ENCODE peak calls at places on chromosomes 13 and 19, in nine cellular contexts. One of them, this sample, is unnamed.

GRCh38 chr19:7456964-7457541 is 31.8 kb downstream of the PEX11G start:
- DNase-seq in stomach: no peak
- DNase-seq in GM12878: no peak
- DNase-seq in A549: no peak
- DNase-seq in transverse colon: no peak
- DNase-seq in HepG2: no peak
- DNase-seq in upper lobe of left lung: no peak
- DNase-seq in suprapubic skin: no peak
- DNase-seq in sigmoid colon: no peak
- DNase-seq in this sample: no peak

GRCh38 chr13:91878491-91878890 is 480.1 kb downstream of the GPC5 start:
- DNase-seq in stomach: no peak
- DNase-seq in GM12878: no peak
- DNase-seq in A549: no peak
- DNase-seq in transverse colon: no peak
- DNase-seq in HepG2: no peak
- DNase-seq in upper lobe of left lung: no peak
- DNase-seq in suprapubic skin: no peak
- DNase-seq in sigmoid colon: no peak
- DNase-seq in this sample: no peak

GRCh38 chr13:34577051-34577450 is 365.0 kb upstream of the NBEA start:
- DNase-seq in stomach: no peak
- DNase-seq in GM12878: no peak
- DNase-seq in A549: no peak
- DNase-seq in transverse colon: no peak
- DNase-seq in HepG2: no peak
- DNase-seq in upper lobe of left lung: no peak
- DNase-seq in suprapubic skin: no peak
- DNase-seq in sigmoid colon: no peak
- DNase-seq in this sample: no peak

GRCh38 chr19:55809381-55810058 is 22.3 kb downstream of the NLRP11 start:
- DNase-seq in stomach: peak; percentile 74
- DNase-seq in GM12878: no peak
- DNase-seq in A549: peak; percentile 48
- DNase-seq in transverse colon: peak; percentile 71
- DNase-seq in HepG2: peak; percentile 65
- DNase-seq in upper lobe of left lung: peak; percentile 36
- DNase-seq in suprapubic skin: no peak
- DNase-seq in sigmoid colon: peak; percentile 66
- DNase-seq in this sample: peak; percentile 7

GRCh38 chr19:49064029-49064629 is 489 bp downstream of the NTF4 start:
- DNase-seq in stomach: no peak
- DNase-seq in GM12878: no peak
- DNase-seq in A549: no peak
- DNase-seq in transverse colon: no peak
- DNase-seq in HepG2: no peak
- DNase-seq in upper lobe of left lung: peak; percentile 57
- DNase-seq in suprapubic skin: no peak
- DNase-seq in sigmoid colon: no peak
- DNase-seq in this sample: no peak

GRCh38 chr13:70613295-70613694 is 505.0 kb upstream of the KLHL1 start:
- DNase-seq in stomach: no peak
- DNase-seq in GM12878: no peak
- DNase-seq in A549: no peak
- DNase-seq in transverse colon: no peak
- DNase-seq in HepG2: no peak
- DNase-seq in upper lobe of left lung: no peak
- DNase-seq in suprapubic skin: no peak
- DNase-seq in sigmoid colon: no peak
- DNase-seq in this sample: no peak

GRCh38 chr19:2616741-2617392 is 85.6 kb downstream of the GNG7 start:
- DNase-seq in stomach: peak; percentile 66
- DNase-seq in GM12878: no peak
- DNase-seq in A549: no peak
- DNase-seq in transverse colon: peak; percentile 50
- DNase-seq in HepG2: peak; percentile 35
- DNase-seq in upper lobe of left lung: peak; percentile 93
- DNase-seq in suprapubic skin: no peak
- DNase-seq in sigmoid colon: peak; percentile 77
- DNase-seq in this sample: no peak

GRCh38 chr13:74204606-74205312 is 70.6 kb upstream of the KLF12 start:
- DNase-seq in stomach: no peak
- DNase-seq in GM12878: no peak
- DNase-seq in A549: no peak
- DNase-seq in transverse colon: no peak
- DNase-seq in HepG2: no peak
- DNase-seq in upper lobe of left lung: no peak
- DNase-seq in suprapubic skin: no peak
- DNase-seq in sigmoid colon: no peak
- DNase-seq in this sample: no peak

GRCh38 chr13:39365879-39366278 is 237.1 kb downstream of the LHFPL6 start:
- DNase-seq in stomach: no peak
- DNase-seq in GM12878: no peak
- DNase-seq in A549: no peak
- DNase-seq in transverse colon: no peak
- DNase-seq in HepG2: no peak
- DNase-seq in upper lobe of left lung: no peak
- DNase-seq in suprapubic skin: no peak
- DNase-seq in sigmoid colon: no peak
- DNase-seq in this sample: no peak

GRCh38 chr13:65600702-65601101 is 1629.4 kb downstream of the PCDH9 start:
- DNase-seq in stomach: no peak
- DNase-seq in GM12878: no peak
- DNase-seq in A549: no peak
- DNase-seq in transverse colon: no peak
- DNase-seq in HepG2: no peak
- DNase-seq in upper lobe of left lung: no peak
- DNase-seq in suprapubic skin: no peak
- DNase-seq in sigmoid colon: no peak
- DNase-seq in this sample: no peak

GRCh38 chr13:30698023-30698422 is 37.3 kb upstream of the ALOX5AP start:
- DNase-seq in stomach: no peak
- DNase-seq in GM12878: no peak
- DNase-seq in A549: no peak
- DNase-seq in transverse colon: no peak
- DNase-seq in HepG2: no peak
- DNase-seq in upper lobe of left lung: no peak
- DNase-seq in suprapubic skin: no peak
- DNase-seq in sigmoid colon: no peak
- DNase-seq in this sample: no peak

GRCh38 chr19:41753159-41753558 is 2.2 kb upstream of the CEACAM6 start:
- DNase-seq in stomach: peak; percentile 78
- DNase-seq in GM12878: no peak
- DNase-seq in A549: peak; percentile 74
- DNase-seq in transverse colon: peak; percentile 83
- DNase-seq in HepG2: peak; percentile 6
- DNase-seq in upper lobe of left lung: peak; percentile 83
- DNase-seq in suprapubic skin: no peak
- DNase-seq in sigmoid colon: no peak
- DNase-seq in this sample: peak; percentile 7

GRCh38 chr13:51467730-51468129 is 14.9 kb upstream of the INTS6 start:
- DNase-seq in stomach: no peak
- DNase-seq in GM12878: no peak
- DNase-seq in A549: no peak
- DNase-seq in transverse colon: no peak
- DNase-seq in HepG2: no peak
- DNase-seq in upper lobe of left lung: no peak
- DNase-seq in suprapubic skin: no peak
- DNase-seq in sigmoid colon: no peak
- DNase-seq in this sample: no peak

DNA sequence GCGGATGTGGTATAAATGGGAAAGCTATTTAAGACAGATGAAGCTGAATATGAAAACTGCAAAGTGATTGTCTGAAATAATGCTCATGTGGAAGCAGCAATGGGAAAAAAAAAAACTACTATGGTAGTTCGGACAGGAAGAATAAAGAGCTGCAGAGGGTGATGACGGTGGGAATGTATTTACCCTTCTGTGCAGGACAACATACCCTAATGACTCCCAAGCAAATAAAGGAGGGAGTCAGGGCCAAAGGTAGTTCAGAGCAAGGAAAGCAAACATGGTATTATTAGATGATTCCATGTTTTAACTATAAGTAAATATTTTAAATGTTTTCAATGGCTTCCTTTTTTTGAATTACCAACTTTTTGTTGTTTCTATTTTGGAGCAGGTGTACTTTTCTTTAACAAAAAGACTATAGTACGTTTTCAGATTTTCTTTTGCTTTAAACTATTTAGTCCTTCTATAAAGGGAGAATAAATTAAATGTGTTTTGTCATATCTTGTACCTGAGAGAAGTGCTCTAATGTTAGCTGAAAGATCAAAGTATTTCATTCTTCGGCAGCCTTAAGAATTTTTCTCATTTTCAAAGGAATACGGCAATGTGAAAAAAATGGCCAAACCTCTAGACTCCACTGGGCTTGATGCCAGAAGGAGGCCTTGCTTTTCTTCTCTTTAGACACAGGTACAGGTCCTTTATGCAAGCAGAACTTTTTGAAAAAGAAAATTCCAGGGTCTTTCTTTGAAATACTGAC is 67.8 kb upstream of the ZDHHC20 start:
- DNase-seq in stomach: no peak
- DNase-seq in GM12878: no peak
- DNase-seq in A549: no peak
- DNase-seq in transverse colon: no peak
- DNase-seq in HepG2: peak; percentile 89
- DNase-seq in upper lobe of left lung: no peak
- DNase-seq in suprapubic skin: no peak
- DNase-seq in sigmoid colon: no peak
- DNase-seq in this sample: no peak
- TF ChIP-seq POLR2A in stomach: no peak
- TF ChIP-seq POLR2A in GM12878: no peak
- TF ChIP-seq POLR2A in A549: no peak
- TF ChIP-seq POLR2A in transverse colon: no peak
- TF ChIP-seq POLR2A in HepG2: no peak
- TF ChIP-seq POLR2A in upper lobe of left lung: no peak
- TF ChIP-seq POLR2A in suprapubic skin: no peak
- TF ChIP-seq POLR2A in sigmoid colon: no peak
- TF ChIP-seq POLR2A in this sample: no peak

GRCh38 chr13:33349996-33350826 is 64.7 kb upstream of the STARD13 start:
- DNase-seq in stomach: peak; percentile 66
- DNase-seq in GM12878: no peak
- DNase-seq in A549: peak; percentile 7
- DNase-seq in transverse colon: peak; percentile 60
- DNase-seq in HepG2: no peak
- DNase-seq in upper lobe of left lung: peak; percentile 45
- DNase-seq in suprapubic skin: no peak
- DNase-seq in sigmoid colon: peak; percentile 88
- DNase-seq in this sample: peak; percentile 41

GRCh38 chr13:33349314-33349995 is 63.9 kb upstream of the STARD13 start:
- DNase-seq in stomach: no peak
- DNase-seq in GM12878: no peak
- DNase-seq in A549: no peak
- DNase-seq in transverse colon: peak; percentile 31
- DNase-seq in HepG2: no peak
- DNase-seq in upper lobe of left lung: peak; percentile 30
- DNase-seq in suprapubic skin: no peak
- DNase-seq in sigmoid colon: peak; percentile 76
- DNase-seq in this sample: no peak

GRCh38 chr13:33352520-33352919 is 67.0 kb upstream of the STARD13 start:
- DNase-seq in stomach: no peak
- DNase-seq in GM12878: no peak
- DNase-seq in A549: no peak
- DNase-seq in transverse colon: no peak
- DNase-seq in HepG2: no peak
- DNase-seq in upper lobe of left lung: no peak
- DNase-seq in suprapubic skin: no peak
- DNase-seq in sigmoid colon: no peak
- DNase-seq in this sample: no peak

GRCh38 chr13:33352023-33352422 is 66.5 kb upstream of the STARD13 start:
- DNase-seq in stomach: no peak
- DNase-seq in GM12878: no peak
- DNase-seq in A549: no peak
- DNase-seq in transverse colon: no peak
- DNase-seq in HepG2: peak; percentile 7
- DNase-seq in upper lobe of left lung: no peak
- DNase-seq in suprapubic skin: no peak
- DNase-seq in sigmoid colon: no peak
- DNase-seq in this sample: no peak

DNA sequence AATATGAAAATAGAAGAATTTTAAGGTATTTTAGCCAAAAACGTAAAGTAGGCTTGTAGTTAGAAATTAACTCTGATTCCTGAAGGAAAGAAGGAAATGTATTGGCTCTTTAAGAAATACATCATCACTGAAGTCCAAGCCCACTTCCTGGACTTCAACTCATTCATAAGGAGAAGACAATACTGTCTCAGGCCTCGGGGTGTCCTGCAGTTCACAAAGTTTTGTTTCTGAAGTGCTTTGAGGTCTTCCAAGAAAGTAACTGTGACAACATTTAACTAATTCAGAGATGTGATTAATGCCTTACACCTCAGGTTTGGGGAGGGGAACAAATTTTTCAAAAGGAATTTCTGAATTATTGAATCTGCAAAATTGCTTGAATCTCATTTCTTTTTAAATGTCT is 65.8 kb upstream of the STARD13 start:
- DNase-seq in stomach: no peak
- DNase-seq in GM12878: no peak
- DNase-seq in A549: no peak
- DNase-seq in transverse colon: peak; percentile 13
- DNase-seq in HepG2: no peak
- DNase-seq in upper lobe of left lung: no peak
- DNase-seq in suprapubic skin: no peak
- DNase-seq in sigmoid colon: no peak
- DNase-seq in this sample: no peak
- H3K27ac ChIP-seq in stomach: no peak overlapping the region
- H3K27ac ChIP-seq in GM12878: no peak overlapping the region
- H3K27ac ChIP-seq in A549: no peak overlapping the region
- H3K27ac ChIP-seq in transverse colon: peak overlapping the region; percentile 84
- H3K27ac ChIP-seq in HepG2: no peak overlapping the region
- H3K27ac ChIP-seq in upper lobe of left lung: no peak overlapping the region
- H3K27ac ChIP-seq in suprapubic skin: no peak overlapping the region
- H3K27ac ChIP-seq in sigmoid colon: peak overlapping the region; percentile 88
- H3K27ac ChIP-seq in this sample: peak overlapping the region; percentile 82

GRCh38 chr19:4232614-4233281 is 3.4 kb downstream of the EBI3 start:
- DNase-seq in stomach: no peak
- DNase-seq in GM12878: no peak
- DNase-seq in A549: no peak
- DNase-seq in transverse colon: no peak
- DNase-seq in HepG2: no peak
- DNase-seq in upper lobe of left lung: no peak
- DNase-seq in suprapubic skin: no peak
- DNase-seq in sigmoid colon: no peak
- DNase-seq in this sample: no peak
- TF ChIP-seq EP300 in stomach: no peak
- TF ChIP-seq EP300 in GM12878: no peak
- TF ChIP-seq EP300 in A549: no peak
- TF ChIP-seq EP300 in transverse colon: no peak
- TF ChIP-seq EP300 in HepG2: no peak
- TF ChIP-seq EP300 in upper lobe of left lung: no peak
- TF ChIP-seq EP300 in suprapubic skin: no peak
- TF ChIP-seq EP300 in sigmoid colon: no peak
- TF ChIP-seq EP300 in this sample: no peak

DNA sequence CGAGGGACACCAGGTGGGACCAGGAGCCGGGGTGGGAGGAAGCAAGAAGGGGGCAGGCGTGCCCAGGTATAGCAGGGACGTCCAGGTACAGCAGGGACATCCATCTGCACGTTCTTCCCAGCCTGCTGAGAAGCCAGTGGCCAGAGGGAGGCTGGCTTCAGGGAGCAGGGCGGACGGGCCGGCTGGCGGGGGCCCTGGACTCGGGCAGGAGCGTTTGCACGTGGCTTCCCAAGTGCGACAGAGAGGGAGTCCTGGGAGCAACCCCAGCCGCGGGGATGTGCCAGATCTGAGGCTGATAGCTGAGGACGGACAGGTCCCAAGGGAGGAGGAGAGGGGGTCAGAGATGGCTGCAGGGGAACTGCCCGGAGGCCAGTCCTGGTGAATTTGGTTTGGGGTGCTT is 36.7 kb downstream of the MYO9B start:
- DNase-seq in stomach: no peak
- DNase-seq in GM12878: no peak
- DNase-seq in A549: no peak
- DNase-seq in transverse colon: no peak
- DNase-seq in HepG2: no peak
- DNase-seq in upper lobe of left lung: no peak
- DNase-seq in suprapubic skin: no peak
- DNase-seq in sigmoid colon: no peak
- DNase-seq in this sample: no peak
- TF ChIP-seq POLR2A in stomach: no peak
- TF ChIP-seq POLR2A in GM12878: no peak
- TF ChIP-seq POLR2A in A549: no peak
- TF ChIP-seq POLR2A in transverse colon: no peak
- TF ChIP-seq POLR2A in HepG2: no peak
- TF ChIP-seq POLR2A in upper lobe of left lung: no peak
- TF ChIP-seq POLR2A in suprapubic skin: no peak
- TF ChIP-seq POLR2A in sigmoid colon: no peak
- TF ChIP-seq POLR2A in this sample: no peak